ENCODE peak calls at places on chromosomes 6 and 20, in six cellular contexts. One of them, this sample, is unnamed.

GRCh38 chr6:139925894-139926641 is 551.6 kb upstream of the CITED2 start:
- DNase-seq in GF-D8: no peak
- DNase-seq in right cardiac atrium: peak
- DNase-seq in RCC 7860: no peak
- DNase-seq in activated T-cell treated with anti-CD3 and anti-CD28 coated beads for 1 hour: no peak
- DNase-seq in ELR: peak
- DNase-seq in this sample: no peak

GRCh38 chr6:134111062-134111677 is 58.7 kb upstream of the SLC2A12 start:
- DNase-seq in activated T-cell treated with anti-CD3 and anti-CD28 coated beads for 1 hour: no peak
- DNase-seq in ELR: peak
- DNase-seq in right cardiac atrium: no peak
- DNase-seq in GF-D8: peak
- DNase-seq in RCC 7860: peak
- DNase-seq in this sample: peak

GRCh38 chr6:57262901-57263694 is 41.0 kb upstream of the RAB23 start:
- DNase-seq in RCC 7860: no peak
- DNase-seq in right cardiac atrium: peak
- DNase-seq in ELR: peak
- DNase-seq in activated T-cell treated with anti-CD3 and anti-CD28 coated beads for 1 hour: no peak
- DNase-seq in GF-D8: no peak
- DNase-seq in this sample: no peak

GRCh38 chr20:3011752-3012151 is 31.7 kb upstream of the GNRH2 start:
- DNase-seq in activated T-cell treated with anti-CD3 and anti-CD28 coated beads for 1 hour: no peak
- DNase-seq in RCC 7860: no peak
- DNase-seq in right cardiac atrium: no peak
- DNase-seq in ELR: no peak
- DNase-seq in GF-D8: no peak
- DNase-seq in this sample: peak

GRCh38 chr20:25454153-25454900 is 46.9 kb downstream of the GINS1 start:
- DNase-seq in RCC 7860: no peak
- DNase-seq in right cardiac atrium: no peak
- DNase-seq in activated T-cell treated with anti-CD3 and anti-CD28 coated beads for 1 hour: no peak
- DNase-seq in ELR: no peak
- DNase-seq in GF-D8: no peak
- DNase-seq in this sample: no peak

GRCh38 chr20:25061821-25062530 is 4.0 kb upstream of the ACSS1 start:
- DNase-seq in RCC 7860: no peak
- DNase-seq in ELR: no peak
- DNase-seq in GF-D8: no peak
- DNase-seq in activated T-cell treated with anti-CD3 and anti-CD28 coated beads for 1 hour: no peak
- DNase-seq in right cardiac atrium: no peak
- DNase-seq in this sample: no peak

GRCh38 chr6:11298651-11299420 is 66.4 kb upstream of the NEDD9 start:
- DNase-seq in GF-D8: no peak
- DNase-seq in ELR: no peak
- DNase-seq in activated T-cell treated with anti-CD3 and anti-CD28 coated beads for 1 hour: no peak
- DNase-seq in RCC 7860: no peak
- DNase-seq in right cardiac atrium: no peak
- DNase-seq in this sample: no peak

GRCh38 chr6:123803862-123804681 is at the start of gene NKAIN2:
- DNase-seq in ELR: no peak
- DNase-seq in GF-D8: no peak
- DNase-seq in activated T-cell treated with anti-CD3 and anti-CD28 coated beads for 1 hour: no peak
- DNase-seq in RCC 7860: no peak
- DNase-seq in right cardiac atrium: peak
- DNase-seq in this sample: peak

GRCh38 chr6:162862941-162863340 is 135.2 kb downstream of the PACRG start:
- DNase-seq in GF-D8: no peak
- DNase-seq in right cardiac atrium: no peak
- DNase-seq in activated T-cell treated with anti-CD3 and anti-CD28 coated beads for 1 hour: no peak
- DNase-seq in RCC 7860: no peak
- DNase-seq in ELR: no peak
- DNase-seq in this sample: no peak